ENCODE peak calls at places on chromosomes 11 and 22, in four cellular contexts. W is H9, Q is H1, C is IMR-90. F is an unnamed sample.

GRCh38 chr11:61071208-61071681 is 31.0 kb upstream of the CD5 start:
- DNase-seq in W (no peak), Q (no peak), C (no peak), F (no peak)

GRCh38 chr11:124841186-124841585 is 24.0 kb upstream of the ROBO3 start:
- DNase-seq in W (no peak), Q (no peak), C (no peak), F (no peak)

GRCh38 chr22:41001722-41002122 is 50.5 kb downstream of the RBX1 start:
- DNase-seq in W (no peak), Q (no peak), C (peak), F (peak)

GRCh38 chr22:37211075-37211852 is 1.0 kb downstream of the SSTR3 start:
- DNase-seq in W (no peak), Q (no peak), C (no peak), F (no peak)

GRCh38 chr11:11297578-11297977 is 55.5 kb downstream of the CSNK2A3 start:
- DNase-seq in W (no peak), Q (no peak), C (peak), F (no peak)

GRCh38 chr11:58513747-58514367 is 6.0 kb upstream of the OR5B21 start:
- DNase-seq in W (peak), Q (peak), C (peak), F (peak)

GRCh38 chr11:108210441-108210840 is 12.0 kb downstream of the NPAT start:
- DNase-seq in W (no peak), Q (no peak), C (no peak), F (no peak)

GRCh38 chr11:9842923-9843322 is 179.0 kb downstream of the SWAP70 start:
- DNase-seq in W (no peak), Q (no peak), C (no peak), F (no peak)

GRCh38 chr11:20022363-20023081 is 137.8 kb downstream of the DBX1 start:
- DNase-seq in W (peak), Q (no peak), C (peak), F (peak)

GRCh38 chr11:55707029-55707428 is 45.0 kb downstream of the OR4C6 start:
- DNase-seq in W (no peak), Q (no peak), C (peak), F (peak)

GRCh38 chr22:39214383-39215069 is 30.3 kb downstream of the PDGFB start:
- DNase-seq in W (peak), Q (peak), C (peak), F (peak)

GRCh38 chr11:124394408-124394807 is 4.4 kb downstream of the OR8B3 start:
- DNase-seq in W (no peak), Q (no peak), C (peak), F (peak)

GRCh38 chr11:118230088-118230487 is 5.3 kb upstream of the JAML start:
- DNase-seq in W (no peak), Q (no peak), C (no peak), F (no peak)

GRCh38 chr11:100619484-100619883 is 67.6 kb upstream of the ARHGAP42 start:
- DNase-seq in W (no peak), Q (no peak), C (peak), F (peak)

GRCh38 chr11:35354644-35355043 is 64.7 kb downstream of the SLC1A2 start:
- DNase-seq in W (no peak), Q (no peak), C (peak), F (no peak)

GRCh38 chr11:3043315-3043871 is 13.8 kb downstream of the CARS1 start:
- DNase-seq in W (no peak), Q (no peak), C (no peak), F (no peak)

GRCh38 chr11:3042496-3043314 is 14.5 kb downstream of the CARS1 start:
- DNase-seq in W (no peak), Q (no peak), C (no peak), F (no peak)

GRCh38 chr11:3041699-3042098 is 15.5 kb downstream of the CARS1 start:
- DNase-seq in W (no peak), Q (no peak), C (no peak), F (no peak)

GRCh38 chr11:3037945-3038271 is 19.3 kb downstream of the CARS1 start:
- DNase-seq in W (no peak), Q (no peak), C (no peak), F (no peak)

GRCh38 chr11:3040881-3041280 is 16.3 kb downstream of the CARS1 start:
- DNase-seq in W (no peak), Q (no peak), C (no peak), F (no peak)
- H4K5ac ChIP-seq in W (no peak), Q (no peak), C (no peak), F (no peak)

DNA sequence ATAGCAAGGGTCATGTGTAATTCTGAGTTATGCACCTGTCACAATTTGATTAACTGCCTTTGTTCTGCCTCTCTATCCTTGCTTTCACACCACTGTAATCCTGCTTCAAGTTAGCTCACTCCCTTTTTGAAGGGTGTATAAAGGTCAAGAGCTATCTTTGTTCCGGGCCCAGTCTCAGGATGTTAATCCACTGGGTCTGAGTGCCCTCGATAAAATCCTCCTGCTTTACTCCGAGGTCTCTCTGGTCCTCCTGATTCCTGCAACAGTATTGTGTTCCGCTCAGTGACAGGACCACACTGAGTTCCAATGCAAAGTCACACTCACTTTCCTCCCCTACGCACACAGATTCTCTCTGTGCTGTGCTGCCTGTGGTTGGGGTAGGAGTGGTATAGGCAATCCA is 186.5 kb downstream of the DYNC2H1 start:
- DNase-seq in W (no peak), Q (no peak), C (no peak), F (peak)
- H3K9ac ChIP-seq in W (no peak), Q (no peak), C (no peak), F (no peak)

GRCh38 chr11:70255717-70256116 is 14.8 kb upstream of the PPFIA1 start:
- DNase-seq in W (no peak), Q (no peak), C (no peak), F (no peak)
- H4K5ac ChIP-seq in W (no peak), Q (no peak), C (no peak), F (no peak)

DNA sequence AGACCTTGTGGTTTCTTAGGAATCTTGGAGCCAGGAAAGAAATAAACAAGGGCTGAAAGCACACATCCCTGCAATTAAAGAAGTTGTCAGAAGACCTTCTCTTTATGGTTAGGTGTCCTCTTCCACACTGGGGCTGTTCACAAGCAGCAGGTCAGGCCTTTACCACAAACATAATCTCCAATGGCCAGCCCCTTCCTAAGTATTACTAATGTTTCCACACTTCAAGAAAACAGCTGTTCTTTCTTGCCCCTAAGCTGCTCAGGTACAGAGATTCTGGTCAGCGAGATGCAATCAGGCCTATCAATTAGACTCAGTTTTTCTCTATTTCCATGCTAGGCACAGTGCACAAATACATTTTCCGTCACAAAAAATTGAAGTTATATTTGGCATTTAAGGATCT is 5.3 kb downstream of the PRAME start:
- DNase-seq in W (no peak), Q (no peak), C (no peak), F (no peak)
- H3K9ac ChIP-seq in W (no peak), Q (no peak), C (no peak), F (no peak)

GRCh38 chr11:83014951-83015350 is 56.7 kb downstream of the RAB30 start:
- DNase-seq in W (no peak), Q (no peak), C (no peak), F (no peak)
- H4K5ac ChIP-seq in W (no peak), Q (no peak), C (no peak), F (no peak)

GRCh38 chr11:110850846-110851245 is 138.6 kb upstream of the ARHGAP20 start:
- DNase-seq in W (no peak), Q (no peak), C (no peak), F (peak)

GRCh38 chr11:110855246-110855645 is 143.0 kb upstream of the ARHGAP20 start:
- DNase-seq in W (no peak), Q (no peak), C (no peak), F (no peak)

GRCh38 chr11:110856993-110857812 is 145.0 kb upstream of the ARHGAP20 start:
- DNase-seq in W (no peak), Q (no peak), C (peak), F (no peak)

GRCh38 chr11:110856340-110856739 is 144.1 kb upstream of the ARHGAP20 start:
- DNase-seq in W (no peak), Q (no peak), C (no peak), F (no peak)

DNA sequence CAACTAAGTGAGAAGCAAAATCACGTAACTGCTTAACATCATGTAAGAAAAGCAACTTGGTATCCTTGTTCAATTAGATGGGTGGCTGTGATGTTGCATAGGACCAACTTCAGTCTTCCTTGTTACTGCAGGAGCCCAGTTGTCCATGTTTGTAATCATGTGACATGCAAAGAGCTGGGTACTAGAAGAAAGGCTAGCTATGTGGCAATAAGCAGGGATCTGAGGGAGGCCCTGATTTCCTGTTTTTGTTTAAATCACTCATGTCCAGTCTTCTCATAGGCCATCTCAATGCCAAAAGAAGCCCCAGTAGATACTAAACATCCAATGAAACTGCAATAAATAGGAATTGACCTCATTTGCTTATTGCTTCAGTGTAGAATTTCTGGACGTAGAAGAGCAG is 140.7 kb upstream of the ARHGAP20 start:
- DNase-seq in W (no peak), Q (no peak), C (no peak), F (no peak)
- H3K9ac ChIP-seq in W (no peak), Q (no peak), C (no peak), F (no peak)

GRCh38 chr11:46972821-46973220 is 36.3 kb downstream of the CSTPP1 start:
- DNase-seq in W (no peak), Q (no peak), C (no peak), F (no peak)
- H4K5ac ChIP-seq in W (no peak), Q (no peak), C (no peak), F (no peak)

DNA sequence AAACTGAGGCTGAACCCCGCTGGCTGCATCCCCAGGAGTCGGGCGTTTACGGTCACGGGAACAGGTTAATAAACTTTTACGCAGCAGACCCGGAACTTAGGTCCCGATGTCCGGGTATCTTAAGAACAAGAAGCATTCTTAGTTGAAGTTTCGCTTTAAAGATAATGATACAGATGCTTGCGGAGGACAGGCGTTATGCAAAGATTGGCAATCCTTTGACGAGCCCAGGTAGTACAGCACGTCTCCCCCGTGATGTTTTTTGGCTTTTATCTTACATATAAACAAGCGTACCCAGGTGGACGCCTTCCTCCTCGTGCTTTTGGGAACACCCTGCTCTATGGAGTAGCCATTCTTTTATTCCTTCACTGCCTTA is 869 bp upstream of the TOLLIP start:
- DNase-seq in W (no peak), Q (no peak), C (no peak), F (no peak)
- H3K9ac ChIP-seq in W (no peak), Q (no peak), C (peak), F (peak)

F was measured in mesendoderm.